ENCODE peak calls at places on chromosome 5, in nine cellular contexts. O is ovary, Z is stomach, H is A549, V is upper lobe of left lung, F is suprapubic skin, W is transverse colon, D is sigmoid colon, J is esophagus muscularis mucosa. C is an unnamed sample.

GRCh38 chr5:173823721-173824567 is 64.2 kb upstream of the CPEB4 start:
- DNase-seq in O (peak), Z (peak), H (peak), V (no peak), F (no peak), W (peak), D (no peak), J (no peak), C (no peak)

GRCh38 chr5:85488295-85488694 is 1103.6 kb upstream of the EDIL3 start:
- DNase-seq in O (no peak), Z (no peak), H (no peak), V (no peak), F (no peak), W (no peak), D (no peak), J (no peak), C (no peak)

GRCh38 chr5:173158366-173158765 is 14.0 kb downstream of the BNIP1 start:
- DNase-seq in O (no peak), Z (no peak), H (no peak), V (no peak), F (no peak), W (no peak), D (no peak), J (no peak), C (no peak)

GRCh38 chr5:112186401-112186990 is 232.6 kb downstream of the EPB41L4A start:
- DNase-seq in O (no peak), Z (no peak), H (peak), V (no peak), F (no peak), W (no peak), D (no peak), J (no peak), C (no peak)

GRCh38 chr5:73507062-73507461 is 8.8 kb downstream of the BTF3 start:
- DNase-seq in O (no peak), Z (no peak), H (no peak), V (no peak), F (no peak), W (no peak), D (no peak), J (no peak), C (no peak)

GRCh38 chr5:159341145-159341544 is 10.9 kb upstream of the IL12B start:
- DNase-seq in O (no peak), Z (no peak), H (no peak), V (no peak), F (no peak), W (no peak), D (no peak), J (no peak), C (no peak)

GRCh38 chr5:83531661-83532060 is 60.1 kb downstream of the VCAN start:
- DNase-seq in O (no peak), Z (no peak), H (no peak), V (no peak), F (no peak), W (no peak), D (no peak), J (no peak), C (no peak)

GRCh38 chr5:174204914-174205313 is 159.4 kb downstream of the NSG2 start:
- DNase-seq in O (no peak), Z (no peak), H (no peak), V (no peak), F (no peak), W (no peak), D (no peak), J (no peak), C (no peak)

GRCh38 chr5:3784854-3785253 is 189.2 kb downstream of the IRX1 start:
- DNase-seq in O (no peak), Z (no peak), H (no peak), V (no peak), F (no peak), W (no peak), D (no peak), J (peak), C (no peak)

GRCh38 chr5:171806976-171807823 is 21.6 kb downstream of the SMIM23 start:
- DNase-seq in O (no peak), Z (no peak), H (no peak), V (no peak), F (no peak), W (no peak), D (no peak), J (no peak), C (no peak)

GRCh38 chr5:115079934-115080623 is 89.6 kb downstream of the TRIM36 start:
- DNase-seq in O (no peak), Z (no peak), H (no peak), V (no peak), F (no peak), W (no peak), D (no peak), J (no peak), C (no peak)

GRCh38 chr5:88664630-88665029 is 218.4 kb downstream of the MEF2C start:
- DNase-seq in O (no peak), Z (no peak), H (no peak), V (no peak), F (no peak), W (no peak), D (no peak), J (no peak), C (no peak)

GRCh38 chr5:124729687-124730359 is 16.6 kb downstream of the ZNF608 start:
- DNase-seq in O (no peak), Z (no peak), H (no peak), V (no peak), F (no peak), W (no peak), D (no peak), J (no peak), C (no peak)

GRCh38 chr5:83767409-83767992 is 46.8 kb upstream of the HAPLN1 start:
- DNase-seq in O (no peak), Z (no peak), H (no peak), V (no peak), F (no peak), W (no peak), D (no peak), J (no peak), C (no peak)

GRCh38 chr5:175590471-175590881 is 67.4 kb upstream of the HRH2 start:
- DNase-seq in O (no peak), Z (no peak), H (no peak), V (no peak), F (no peak), W (no peak), D (no peak), J (no peak), C (no peak)

GRCh38 chr5:2352101-2352861 is 399.2 kb downstream of the IRX2 start:
- DNase-seq in O (no peak), Z (no peak), H (no peak), V (no peak), F (no peak), W (no peak), D (no peak), J (peak), C (no peak)

GRCh38 chr5:1453613-1454012 is 8.4 kb upstream of the SLC6A3 start:
- DNase-seq in O (no peak), Z (no peak), H (no peak), V (no peak), F (no peak), W (no peak), D (no peak), J (no peak), C (no peak)

GRCh38 chr5:111447822-111448221 is 64.5 kb downstream of the STARD4 start:
- DNase-seq in O (no peak), Z (no peak), H (no peak), V (no peak), F (no peak), W (no peak), D (no peak), J (no peak), C (no peak)

GRCh38 chr5:14503017-14503680 is 78.4 kb upstream of the OTULINL start:
- DNase-seq in O (no peak), Z (no peak), H (no peak), V (no peak), F (no peak), W (no peak), D (no peak), J (no peak), C (no peak)

GRCh38 chr5:177358333-177358939 is 712 bp downstream of the RGS14 start:
- DNase-seq in O (no peak), Z (no peak), H (no peak), V (no peak), F (no peak), W (no peak), D (no peak), J (no peak), C (no peak)

GRCh38 chr5:13572188-13572587 is 372.3 kb downstream of the DNAH5 start:
- DNase-seq in O (no peak), Z (no peak), H (no peak), V (no peak), F (no peak), W (no peak), D (no peak), J (no peak), C (no peak)

GRCh38 chr5:72178910-72179815 is 71.9 kb downstream of the MAP1B start:
- DNase-seq in O (peak), Z (no peak), H (peak), V (peak), F (peak), W (peak), D (peak), J (no peak), C (peak)

GRCh38 chr5:65721775-65722574 is at the start of the genes NLN and SGTB:
- DNase-seq in O (peak), Z (peak), H (peak), V (peak), F (peak), W (peak), D (peak), J (peak), C (peak)

GRCh38 chr5:92353107-92354030 is 970.3 kb upstream of the ARRDC3 start:
- DNase-seq in O (no peak), Z (no peak), H (no peak), V (no peak), F (no peak), W (no peak), D (no peak), J (no peak), C (no peak)

GRCh38 chr5:37875051-37875787 is 35.4 kb upstream of the GDNF start:
- DNase-seq in O (no peak), Z (no peak), H (no peak), V (no peak), F (no peak), W (no peak), D (no peak), J (no peak), C (no peak)

GRCh38 chr5:74314906-74315305 is 325.6 kb downstream of the ENC1 start:
- DNase-seq in O (no peak), Z (no peak), H (no peak), V (no peak), F (no peak), W (no peak), D (no peak), J (no peak), C (no peak)

GRCh38 chr5:112528928-112529327 is 109.9 kb upstream of the EPB41L4A start:
- DNase-seq in O (no peak), Z (no peak), H (no peak), V (no peak), F (no peak), W (no peak), D (no peak), J (no peak), C (no peak)

GRCh38 chr5:7850241-7850532 is 746 bp downstream of the CFAP90 start:
- DNase-seq in O (peak), Z (no peak), H (no peak), V (peak), F (no peak), W (no peak), D (peak), J (peak), C (no peak)

GRCh38 chr5:138752951-138753793 is at the start of gene CTNNA1:
- DNase-seq in O (peak), Z (peak), H (peak), V (peak), F (peak), W (peak), D (peak), J (peak), C (peak)

GRCh38 chr5:23064710-23065109 is 211.6 kb upstream of the CDH12 start:
- DNase-seq in O (no peak), Z (no peak), H (no peak), V (no peak), F (no peak), W (no peak), D (no peak), J (no peak), C (no peak)

GRCh38 chr5:122863240-122863639 is 17.8 kb downstream of the SNX24 start:
- DNase-seq in O (no peak), Z (no peak), H (no peak), V (no peak), F (no peak), W (no peak), D (no peak), J (no peak), C (no peak)

GRCh38 chr5:10729320-10730133 is 31.5 kb downstream of the DAP start:
- DNase-seq in O (no peak), Z (no peak), H (no peak), V (peak), F (no peak), W (no peak), D (no peak), J (no peak), C (no peak)

GRCh38 chr5:108380531-108381021 is 1.3 kb downstream of the FBXL17 start:
- DNase-seq in O (peak), Z (peak), H (peak), V (peak), F (no peak), W (peak), D (peak), J (no peak), C (no peak)

GRCh38 chr5:372911-373709 is 51.6 kb downstream of the AHRR start:
- DNase-seq in O (no peak), Z (peak), H (no peak), V (peak), F (peak), W (no peak), D (no peak), J (peak), C (no peak)

GRCh38 chr5:134048864-134049263 is 44.1 kb upstream of the VDAC1 start:
- DNase-seq in O (no peak), Z (no peak), H (no peak), V (no peak), F (no peak), W (no peak), D (no peak), J (no peak), C (no peak)

GRCh38 chr5:123035320-123035949 is 1.1 kb downstream of the PPIC start:
- DNase-seq in O (peak), Z (peak), H (peak), V (no peak), F (no peak), W (peak), D (peak), J (no peak), C (no peak)

GRCh38 chr5:68285075-68285827 is 69.7 kb downstream of the PIK3R1 start:
- DNase-seq in O (no peak), Z (no peak), H (no peak), V (no peak), F (no peak), W (no peak), D (no peak), J (no peak), C (no peak)

GRCh38 chr5:89211836-89212235 is 328.9 kb upstream of the MEF2C start:
- DNase-seq in O (no peak), Z (no peak), H (no peak), V (no peak), F (no peak), W (no peak), D (no peak), J (no peak), C (no peak)

GRCh38 chr5:61029456-61030162 is 84.6 kb downstream of the NDUFAF2 start:
- DNase-seq in O (no peak), Z (no peak), H (no peak), V (no peak), F (no peak), W (no peak), D (no peak), J (no peak), C (no peak)

GRCh38 chr5:147554285-147554817 is 44.5 kb upstream of the DPYSL3 start:
- DNase-seq in O (no peak), Z (no peak), H (no peak), V (no peak), F (no peak), W (no peak), D (no peak), J (peak), C (peak)
- TF ChIP-seq EP300 in O (no peak), Z (no peak), H (no peak), V (no peak), F (no peak), W (peak), D (peak), J (no peak), C (no peak)

DNA sequence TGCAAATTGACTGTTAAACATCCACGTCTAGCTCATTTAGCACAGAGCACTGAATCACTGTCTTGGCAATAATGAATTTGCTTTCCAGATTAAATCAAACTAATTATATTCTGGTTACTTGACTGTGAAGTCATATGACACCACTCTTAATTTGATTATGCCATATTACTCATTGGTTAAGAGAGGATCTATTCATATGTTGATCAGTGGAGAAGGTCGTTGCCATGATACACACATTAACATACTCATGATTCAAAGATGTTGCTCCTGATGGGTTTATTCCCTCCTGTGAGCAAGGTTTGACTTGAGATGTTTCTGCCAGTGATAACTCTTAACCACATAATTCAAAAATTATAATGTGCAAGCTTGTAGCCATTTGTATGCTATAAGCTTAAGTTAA is 644.6 kb downstream of the EFNA5 start:
- DNase-seq in O (no peak), Z (no peak), H (no peak), V (no peak), F (no peak), W (no peak), D (no peak), J (no peak), C (no peak)
- TF ChIP-seq EP300 in O (no peak), Z (no peak), H (no peak), V (no peak), F (no peak), W (no peak), D (no peak), J (no peak), C (no peak)

GRCh38 chr5:16889203-16889971 is 46.7 kb downstream of the MYO10 start:
- DNase-seq in O (no peak), Z (no peak), H (no peak), V (no peak), F (no peak), W (no peak), D (no peak), J (no peak), C (no peak)
- TF ChIP-seq EP300 in O (no peak), Z (no peak), H (peak), V (no peak), F (no peak), W (no peak), D (no peak), J (no peak), C (no peak)

GRCh38 chr5:9156282-9156681 is 389.6 kb downstream of the SEMA5A start:
- DNase-seq in O (no peak), Z (no peak), H (no peak), V (no peak), F (peak), W (no peak), D (no peak), J (no peak), C (peak)
- TF ChIP-seq EP300 in O (no peak), Z (no peak), H (no peak), V (no peak), F (no peak), W (no peak), D (no peak), J (no peak), C (peak)

GRCh38 chr5:139820130-139820529 is 24.5 kb downstream of the PSD2 start:
- DNase-seq in O (no peak), Z (no peak), H (no peak), V (no peak), F (no peak), W (no peak), D (peak), J (no peak), C (no peak)

GRCh38 chr5:139821806-139822552 is 26.4 kb downstream of the PSD2 start:
- DNase-seq in O (no peak), Z (no peak), H (no peak), V (no peak), F (no peak), W (no peak), D (peak), J (no peak), C (no peak)

GRCh38 chr5:139820606-139821005 is 25.0 kb downstream of the PSD2 start:
- DNase-seq in O (no peak), Z (no peak), H (no peak), V (no peak), F (no peak), W (no peak), D (peak), J (no peak), C (no peak)

GRCh38 chr5:139822553-139823425 is 27.2 kb downstream of the PSD2 start:
- DNase-seq in O (no peak), Z (no peak), H (no peak), V (no peak), F (no peak), W (no peak), D (peak), J (no peak), C (no peak)

DNA sequence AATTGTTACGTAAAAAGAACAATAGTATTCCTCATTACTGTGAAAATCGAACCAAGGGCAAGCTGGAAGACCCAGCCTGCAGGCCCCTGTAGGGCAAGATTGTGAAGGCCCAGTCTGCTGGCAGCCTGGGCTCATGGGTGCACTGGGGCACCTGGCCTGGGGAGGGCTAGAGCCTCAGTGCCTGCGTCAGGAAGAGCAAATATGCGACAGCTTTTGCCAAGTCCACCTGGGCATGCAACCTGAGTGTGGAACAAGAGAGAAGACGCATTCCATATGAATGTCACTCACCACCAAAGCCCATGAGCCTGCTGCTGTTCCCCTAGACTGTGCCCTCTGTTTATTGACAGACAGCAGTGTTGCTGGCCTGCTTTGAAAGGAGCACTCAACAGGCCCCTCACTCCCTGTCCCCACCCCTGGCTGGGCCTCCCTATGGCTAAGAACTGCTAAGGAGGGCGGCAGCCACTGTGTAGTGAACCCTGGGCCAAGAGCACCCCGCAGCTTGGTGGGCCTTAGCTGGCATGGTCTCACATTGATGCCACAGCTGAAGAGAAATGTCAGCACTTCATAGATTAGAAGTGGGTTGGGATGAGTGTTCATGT is 28.2 kb downstream of the PSD2 start:
- DNase-seq in O (no peak), Z (no peak), H (no peak), V (no peak), F (no peak), W (no peak), D (peak), J (no peak), C (no peak)
- TF ChIP-seq EP300 in O (no peak), Z (no peak), H (no peak), V (no peak), F (no peak), W (no peak), D (no peak), J (no peak), C (no peak)

C was measured in tibial nerve.